ENCODE peak calls at places on chromosomes 1 and 21, in five cellular contexts. R is WTC11, M is K562, L is H1, B is HepG2. W is an unnamed sample.

GRCh38 chr1:98367426-98367825 is 294.1 kb upstream of the SNX7 start:
- DNase-seq in L (no peak), M (no peak), B (no peak), R (no peak), W (no peak)

GRCh38 chr1:178028973-178029481 is 59.2 kb upstream of the SEC16B start:
- DNase-seq in R (no peak), L (no peak), M (no peak), B (no peak), W (no peak)

GRCh38 chr1:171683826-171684225 is 31.3 kb upstream of the MYOC start:
- DNase-seq in L (no peak), M (peak), R (no peak), B (no peak), W (no peak)

GRCh38 chr1:148362930-148363810 is 119.9 kb downstream of the PPIAL4G start:
- DNase-seq in R (no peak), L (no peak), M (no peak), B (no peak), W (no peak)

GRCh38 chr1:31376374-31377134 is 3.7 kb upstream of the FABP3 start:
- DNase-seq in B (peak), L (no peak), M (peak), R (no peak), W (no peak)

GRCh38 chr1:65066379-65066765 is 81.6 kb upstream of the AK4 start:
- DNase-seq in R (peak), M (no peak), L (no peak), B (no peak), W (no peak)

GRCh38 chr1:150548632-150549495 is at the start of gene ADAMTSL4:
- DNase-seq in M (peak), B (no peak), R (peak), L (no peak), W (no peak)

GRCh38 chr1:18945401-18945849 is 11.1 kb downstream of the IFFO2 start:
- DNase-seq in L (no peak), M (peak), B (no peak), R (peak), W (no peak)

GRCh38 chr21:14687277-14687642 is 141.1 kb upstream of the SAMSN1 start:
- DNase-seq in L (no peak), R (no peak), M (no peak), B (no peak), W (no peak)

GRCh38 chr1:67937651-67938050 is 104.4 kb upstream of the GNG12 start:
- DNase-seq in L (no peak), M (no peak), B (no peak), R (no peak), W (no peak)
- TF ChIP-seq ATF3 in L (no peak), M (no peak), B (no peak), R (no peak), W (no peak)

GRCh38 chr1:21241761-21242581 is 48.3 kb downstream of the ECE1 start:
- DNase-seq in L (no peak), R (no peak), B (no peak), M (no peak), W (no peak)

GRCh38 chr1:21238141-21238800 is 52.0 kb downstream of the ECE1 start:
- DNase-seq in B (no peak), R (no peak), L (no peak), M (no peak), W (no peak)

GRCh38 chr1:21239181-21239580 is 51.1 kb downstream of the ECE1 start:
- DNase-seq in R (no peak), M (no peak), L (no peak), B (no peak), W (no peak)

GRCh38 chr1:21242846-21243245 is 47.4 kb downstream of the ECE1 start:
- DNase-seq in B (no peak), R (no peak), M (no peak), L (no peak), W (no peak)

DNA sequence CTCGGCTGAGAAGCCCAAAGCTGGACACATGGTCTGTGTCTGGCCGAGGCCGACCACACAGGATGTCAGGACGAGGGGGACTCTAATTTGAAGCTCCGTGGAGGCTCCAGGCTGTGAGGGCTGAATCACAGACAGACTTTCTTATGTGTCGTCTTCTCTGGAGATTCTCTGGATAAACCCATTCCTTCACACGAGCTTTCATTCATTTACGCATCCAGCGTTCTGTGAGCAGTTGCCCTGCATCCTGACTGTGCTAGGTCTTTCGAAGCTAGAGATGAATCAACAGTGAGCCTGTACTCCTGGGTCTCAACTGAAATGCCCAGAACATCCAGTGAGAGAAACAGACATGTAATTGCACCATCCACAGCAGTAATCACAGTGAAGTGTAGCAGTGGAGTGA is 49.6 kb downstream of the ECE1 start:
- DNase-seq in M (no peak), R (no peak), L (no peak), B (no peak), W (no peak)
- TF ChIP-seq ATF3 in M (no peak), R (no peak), L (no peak), B (no peak), W (no peak)

GRCh38 chr1:59971464-59971911 is 44.9 kb upstream of the CYP2J2 start:
- DNase-seq in R (peak), L (no peak), M (peak), B (peak), W (peak)
- TF ChIP-seq ATF3 in R (no peak), L (no peak), M (no peak), B (no peak), W (no peak)

DNA sequence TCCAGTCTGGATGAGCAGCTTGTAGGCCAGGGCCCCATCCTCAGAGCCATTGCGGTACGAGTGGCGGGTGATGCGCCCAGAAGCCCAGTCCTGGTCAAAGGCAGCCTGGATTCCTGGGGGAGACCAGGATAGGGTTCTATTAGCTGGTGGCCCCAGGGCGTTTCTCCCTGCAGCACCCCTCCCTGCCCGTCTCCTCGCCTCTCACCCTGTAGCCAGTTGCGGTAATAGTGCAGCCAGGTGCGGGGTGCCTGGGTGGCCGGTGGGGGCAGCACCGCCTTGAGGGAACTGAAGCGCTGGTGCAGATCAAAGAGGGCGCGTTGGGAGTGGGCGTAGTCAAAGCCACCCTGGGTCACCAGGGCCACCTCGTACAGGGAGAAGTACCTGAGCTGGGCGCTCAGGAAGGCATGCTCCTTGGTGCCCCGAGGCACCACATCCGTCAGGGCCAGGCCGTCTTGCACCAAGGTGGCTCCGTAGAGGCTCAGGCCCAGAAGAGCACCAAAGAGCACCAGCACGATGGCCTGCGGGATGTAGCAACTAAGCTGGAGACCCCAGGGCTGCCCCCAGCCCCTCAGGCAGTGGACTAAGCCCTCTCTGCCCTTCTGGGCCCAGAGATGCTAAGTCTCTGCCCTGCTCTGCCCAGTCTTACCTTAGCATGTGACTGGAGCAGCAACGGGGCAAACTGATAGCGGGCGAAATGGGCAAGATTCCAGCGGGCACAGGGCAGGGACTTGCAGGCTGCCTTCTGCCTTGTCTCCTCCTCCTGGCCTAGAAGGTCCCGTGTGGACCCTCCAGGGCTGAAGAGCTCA is 15.7 kb downstream of the PTCH2 start:
- DNase-seq in L (no peak), B (peak), M (no peak), R (peak), W (no peak)
- TF ChIP-seq ATF3 in L (no peak), B (no peak), M (no peak), R (no peak), W (no peak)

DNA sequence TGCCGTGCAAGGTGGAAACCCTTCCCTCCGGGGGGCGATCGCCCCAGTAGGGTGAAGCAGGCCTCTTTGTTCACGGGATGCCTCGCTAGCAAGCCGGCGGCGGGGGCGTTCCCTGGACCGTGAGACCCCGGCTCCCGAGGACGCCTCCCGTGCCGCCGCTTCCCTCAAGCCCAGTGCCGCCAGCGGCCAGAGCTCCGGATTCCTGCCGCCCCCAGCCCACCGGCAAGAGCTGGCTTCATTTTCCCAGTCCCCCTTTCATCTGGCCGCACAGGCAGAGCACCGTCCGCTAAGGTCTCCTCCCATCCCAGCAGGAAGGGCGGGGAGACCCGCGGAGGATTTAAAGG is 16.3 kb downstream of the IER5 start:
- DNase-seq in R (peak), B (peak), M (no peak), L (no peak), W (no peak)
- TF ChIP-seq ATF3 in R (no peak), B (no peak), M (no peak), L (no peak), W (no peak)

DNA sequence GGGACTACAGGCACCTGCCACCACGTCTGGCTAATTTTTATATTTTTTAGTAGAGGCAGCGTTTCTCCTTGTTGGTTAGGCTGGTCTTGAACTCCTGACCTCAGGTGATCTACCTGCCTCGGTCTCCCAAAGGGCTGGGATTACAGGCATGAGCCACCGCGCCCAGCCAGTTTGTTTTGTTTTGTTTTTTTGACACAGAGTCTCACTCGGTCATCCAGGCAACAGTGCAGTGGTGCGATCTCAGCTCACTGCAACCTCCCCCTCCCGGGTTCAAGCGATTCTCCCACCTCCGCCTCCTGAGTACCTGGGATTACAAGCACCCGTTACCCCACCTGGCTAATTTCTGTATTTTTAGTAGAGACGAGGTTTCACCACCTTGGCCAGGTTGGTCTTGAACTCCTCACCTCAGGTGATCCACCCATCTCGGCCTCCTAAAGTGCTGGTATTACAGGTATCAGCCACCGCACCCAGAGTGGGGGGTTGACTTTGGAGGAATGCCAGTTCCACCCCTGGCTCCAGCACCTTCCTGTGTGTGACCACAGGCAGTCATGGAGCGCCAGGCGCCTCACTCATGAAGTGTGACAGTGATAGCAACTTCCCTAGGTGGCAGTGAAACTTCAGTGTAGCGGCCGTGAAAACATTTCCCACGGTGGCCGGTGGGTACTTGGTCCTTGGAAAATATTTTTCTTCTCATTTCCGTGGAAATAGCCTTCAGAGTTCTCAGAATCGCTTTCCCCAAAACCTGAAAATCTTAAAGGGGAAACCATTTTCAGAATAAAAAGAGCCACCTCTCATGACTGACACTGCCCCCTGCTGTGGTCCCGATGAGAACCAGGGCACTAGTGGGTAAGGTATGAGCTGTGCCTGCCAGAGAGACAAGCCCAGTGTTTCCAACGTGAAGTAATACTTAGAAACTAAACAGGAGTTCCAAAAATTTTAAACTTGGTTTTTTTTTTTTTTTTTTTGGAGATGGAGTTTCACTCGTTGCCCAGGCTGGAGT is 48.6 kb downstream of the WDR4 start:
- DNase-seq in R (no peak), L (no peak), B (no peak), M (no peak), W (no peak)
- TF ChIP-seq ATF3 in R (no peak), L (no peak), B (no peak), M (no peak), W (no peak)

W was measured in HCT116.